ENCODE peak calls at places on chromosomes 16 and 17, in six cellular contexts. One of them, this sample, is unnamed.

GRCh38 chr17:31549525-31550388 is 158.3 kb downstream of the RAB11FIP4 start:
- DNase-seq in NCI-H1092 treated with DMSO at 0.1 percent for 48 hours: peak; percentile 91
- DNase-seq in effector memory CD4-positive, alpha-beta T cell: peak; percentile 76
- DNase-seq in neural crest cell: peak; percentile 96
- DNase-seq in stimulated activated CD8-positive, alpha-beta memory T cell treated with anti-CD3 and anti-CD28 coated beads, Interleukin-12 subunit alpha, Interleukin-12 subunit beta, amount 100 ng/mL, for 4 hours: peak; percentile 91
- DNase-seq in amniotic stem cell: peak; percentile 66
- DNase-seq in this sample: peak; percentile 72

GRCh38 chr16:57383276-57384247 is 11.3 kb downstream of the CX3CL1 start:
- DNase-seq in NCI-H1092 treated with DMSO at 0.1 percent for 48 hours: no peak
- DNase-seq in effector memory CD4-positive, alpha-beta T cell: no peak
- DNase-seq in neural crest cell: no peak
- DNase-seq in stimulated activated CD8-positive, alpha-beta memory T cell treated with anti-CD3 and anti-CD28 coated beads, Interleukin-12 subunit alpha, Interleukin-12 subunit beta, amount 100 ng/mL, for 4 hours: no peak
- DNase-seq in amniotic stem cell: no peak
- DNase-seq in this sample: no peak

GRCh38 chr17:66507982-66508760 is 205.8 kb downstream of the PRKCA start:
- DNase-seq in NCI-H1092 treated with DMSO at 0.1 percent for 48 hours: no peak
- DNase-seq in effector memory CD4-positive, alpha-beta T cell: no peak
- DNase-seq in neural crest cell: no peak
- DNase-seq in stimulated activated CD8-positive, alpha-beta memory T cell treated with anti-CD3 and anti-CD28 coated beads, Interleukin-12 subunit alpha, Interleukin-12 subunit beta, amount 100 ng/mL, for 4 hours: no peak
- DNase-seq in amniotic stem cell: no peak
- DNase-seq in this sample: no peak

GRCh38 chr17:42166196-42166763 is 11.5 kb upstream of the RAB5C start:
- DNase-seq in NCI-H1092 treated with DMSO at 0.1 percent for 48 hours: no peak
- DNase-seq in effector memory CD4-positive, alpha-beta T cell: no peak
- DNase-seq in neural crest cell: no peak
- DNase-seq in stimulated activated CD8-positive, alpha-beta memory T cell treated with anti-CD3 and anti-CD28 coated beads, Interleukin-12 subunit alpha, Interleukin-12 subunit beta, amount 100 ng/mL, for 4 hours: no peak
- DNase-seq in amniotic stem cell: no peak
- DNase-seq in this sample: no peak

GRCh38 chr16:27827765-27828164 is 235.7 kb downstream of the GSG1L start:
- DNase-seq in NCI-H1092 treated with DMSO at 0.1 percent for 48 hours: no peak
- DNase-seq in effector memory CD4-positive, alpha-beta T cell: no peak
- DNase-seq in neural crest cell: no peak
- DNase-seq in stimulated activated CD8-positive, alpha-beta memory T cell treated with anti-CD3 and anti-CD28 coated beads, Interleukin-12 subunit alpha, Interleukin-12 subunit beta, amount 100 ng/mL, for 4 hours: no peak
- DNase-seq in amniotic stem cell: no peak
- DNase-seq in this sample: no peak

GRCh38 chr17:27995554-27995953 is 46.9 kb upstream of the NLK start:
- DNase-seq in NCI-H1092 treated with DMSO at 0.1 percent for 48 hours: no peak
- DNase-seq in effector memory CD4-positive, alpha-beta T cell: no peak
- DNase-seq in neural crest cell: no peak
- DNase-seq in stimulated activated CD8-positive, alpha-beta memory T cell treated with anti-CD3 and anti-CD28 coated beads, Interleukin-12 subunit alpha, Interleukin-12 subunit beta, amount 100 ng/mL, for 4 hours: no peak
- DNase-seq in amniotic stem cell: no peak
- DNase-seq in this sample: no peak

GRCh38 chr17:66310528-66311148 is 8.2 kb downstream of the PRKCA start:
- DNase-seq in NCI-H1092 treated with DMSO at 0.1 percent for 48 hours: no peak
- DNase-seq in effector memory CD4-positive, alpha-beta T cell: no peak
- DNase-seq in neural crest cell: no peak
- DNase-seq in stimulated activated CD8-positive, alpha-beta memory T cell treated with anti-CD3 and anti-CD28 coated beads, Interleukin-12 subunit alpha, Interleukin-12 subunit beta, amount 100 ng/mL, for 4 hours: no peak
- DNase-seq in amniotic stem cell: no peak
- DNase-seq in this sample: no peak

GRCh38 chr16:85316321-85316919 is 204.1 kb upstream of the CIBAR2 start:
- DNase-seq in NCI-H1092 treated with DMSO at 0.1 percent for 48 hours: peak; percentile 76
- DNase-seq in effector memory CD4-positive, alpha-beta T cell: no peak
- DNase-seq in neural crest cell: peak; percentile 73
- DNase-seq in stimulated activated CD8-positive, alpha-beta memory T cell treated with anti-CD3 and anti-CD28 coated beads, Interleukin-12 subunit alpha, Interleukin-12 subunit beta, amount 100 ng/mL, for 4 hours: no peak
- DNase-seq in amniotic stem cell: peak; percentile 12
- DNase-seq in this sample: peak; percentile 55

GRCh38 chr16:24917891-24918290 is 72.1 kb downstream of the SLC5A11 start:
- DNase-seq in NCI-H1092 treated with DMSO at 0.1 percent for 48 hours: no peak
- DNase-seq in effector memory CD4-positive, alpha-beta T cell: no peak
- DNase-seq in neural crest cell: no peak
- DNase-seq in stimulated activated CD8-positive, alpha-beta memory T cell treated with anti-CD3 and anti-CD28 coated beads, Interleukin-12 subunit alpha, Interleukin-12 subunit beta, amount 100 ng/mL, for 4 hours: no peak
- DNase-seq in amniotic stem cell: no peak
- DNase-seq in this sample: no peak

GRCh38 chr17:8696456-8696855 is 48.2 kb downstream of the CCDC42 start:
- DNase-seq in NCI-H1092 treated with DMSO at 0.1 percent for 48 hours: no peak
- DNase-seq in effector memory CD4-positive, alpha-beta T cell: no peak
- DNase-seq in neural crest cell: no peak
- DNase-seq in stimulated activated CD8-positive, alpha-beta memory T cell treated with anti-CD3 and anti-CD28 coated beads, Interleukin-12 subunit alpha, Interleukin-12 subunit beta, amount 100 ng/mL, for 4 hours: no peak
- DNase-seq in amniotic stem cell: no peak
- DNase-seq in this sample: no peak

GRCh38 chr17:57294075-57294474 is 37.8 kb downstream of the MSI2 start:
- DNase-seq in NCI-H1092 treated with DMSO at 0.1 percent for 48 hours: peak; percentile 97
- DNase-seq in effector memory CD4-positive, alpha-beta T cell: no peak
- DNase-seq in neural crest cell: no peak
- DNase-seq in stimulated activated CD8-positive, alpha-beta memory T cell treated with anti-CD3 and anti-CD28 coated beads, Interleukin-12 subunit alpha, Interleukin-12 subunit beta, amount 100 ng/mL, for 4 hours: no peak
- DNase-seq in amniotic stem cell: no peak
- DNase-seq in this sample: no peak

GRCh38 chr17:28466521-28467048 is 6.9 kb upstream of the SLC13A2 start:
- DNase-seq in NCI-H1092 treated with DMSO at 0.1 percent for 48 hours: no peak
- DNase-seq in effector memory CD4-positive, alpha-beta T cell: no peak
- DNase-seq in neural crest cell: no peak
- DNase-seq in stimulated activated CD8-positive, alpha-beta memory T cell treated with anti-CD3 and anti-CD28 coated beads, Interleukin-12 subunit alpha, Interleukin-12 subunit beta, amount 100 ng/mL, for 4 hours: no peak
- DNase-seq in amniotic stem cell: no peak
- DNase-seq in this sample: no peak

GRCh38 chr17:5249615-5250014 is 15.0 kb upstream of the SCIMP start:
- DNase-seq in NCI-H1092 treated with DMSO at 0.1 percent for 48 hours: peak; percentile 28
- DNase-seq in effector memory CD4-positive, alpha-beta T cell: peak; percentile 41
- DNase-seq in neural crest cell: peak; percentile 68
- DNase-seq in stimulated activated CD8-positive, alpha-beta memory T cell treated with anti-CD3 and anti-CD28 coated beads, Interleukin-12 subunit alpha, Interleukin-12 subunit beta, amount 100 ng/mL, for 4 hours: no peak
- DNase-seq in amniotic stem cell: peak; percentile 54
- DNase-seq in this sample: no peak

GRCh38 chr17:82884923-82885322 is 45.1 kb upstream of the ZNF750 start:
- DNase-seq in NCI-H1092 treated with DMSO at 0.1 percent for 48 hours: no peak
- DNase-seq in effector memory CD4-positive, alpha-beta T cell: no peak
- DNase-seq in neural crest cell: no peak
- DNase-seq in stimulated activated CD8-positive, alpha-beta memory T cell treated with anti-CD3 and anti-CD28 coated beads, Interleukin-12 subunit alpha, Interleukin-12 subunit beta, amount 100 ng/mL, for 4 hours: no peak
- DNase-seq in amniotic stem cell: no peak
- DNase-seq in this sample: no peak

GRCh38 chr17:55154101-55154500 is 110.7 kb upstream of the HLF start:
- DNase-seq in NCI-H1092 treated with DMSO at 0.1 percent for 48 hours: peak; percentile 20
- DNase-seq in effector memory CD4-positive, alpha-beta T cell: no peak
- DNase-seq in neural crest cell: no peak
- DNase-seq in stimulated activated CD8-positive, alpha-beta memory T cell treated with anti-CD3 and anti-CD28 coated beads, Interleukin-12 subunit alpha, Interleukin-12 subunit beta, amount 100 ng/mL, for 4 hours: no peak
- DNase-seq in amniotic stem cell: no peak
- DNase-seq in this sample: no peak

GRCh38 chr17:72970794-72971512 is 121.5 kb downstream of the SLC39A11 start:
- DNase-seq in NCI-H1092 treated with DMSO at 0.1 percent for 48 hours: no peak
- DNase-seq in effector memory CD4-positive, alpha-beta T cell: no peak
- DNase-seq in neural crest cell: no peak
- DNase-seq in stimulated activated CD8-positive, alpha-beta memory T cell treated with anti-CD3 and anti-CD28 coated beads, Interleukin-12 subunit alpha, Interleukin-12 subunit beta, amount 100 ng/mL, for 4 hours: no peak
- DNase-seq in amniotic stem cell: no peak
- DNase-seq in this sample: no peak

GRCh38 chr16:25009822-25010221 is 5.3 kb downstream of the ARHGAP17 start:
- DNase-seq in NCI-H1092 treated with DMSO at 0.1 percent for 48 hours: no peak
- DNase-seq in effector memory CD4-positive, alpha-beta T cell: no peak
- DNase-seq in neural crest cell: no peak
- DNase-seq in stimulated activated CD8-positive, alpha-beta memory T cell treated with anti-CD3 and anti-CD28 coated beads, Interleukin-12 subunit alpha, Interleukin-12 subunit beta, amount 100 ng/mL, for 4 hours: no peak
- DNase-seq in amniotic stem cell: no peak
- DNase-seq in this sample: no peak

GRCh38 chr17:32488604-32489180 is 1.9 kb downstream of the CDK5R1 start:
- DNase-seq in NCI-H1092 treated with DMSO at 0.1 percent for 48 hours: no peak
- DNase-seq in effector memory CD4-positive, alpha-beta T cell: no peak
- DNase-seq in neural crest cell: no peak
- DNase-seq in stimulated activated CD8-positive, alpha-beta memory T cell treated with anti-CD3 and anti-CD28 coated beads, Interleukin-12 subunit alpha, Interleukin-12 subunit beta, amount 100 ng/mL, for 4 hours: no peak
- DNase-seq in amniotic stem cell: no peak
- DNase-seq in this sample: no peak

GRCh38 chr16:85306071-85306792 is 194.0 kb upstream of the CIBAR2 start:
- DNase-seq in NCI-H1092 treated with DMSO at 0.1 percent for 48 hours: no peak
- DNase-seq in effector memory CD4-positive, alpha-beta T cell: peak; percentile 32
- DNase-seq in neural crest cell: no peak
- DNase-seq in stimulated activated CD8-positive, alpha-beta memory T cell treated with anti-CD3 and anti-CD28 coated beads, Interleukin-12 subunit alpha, Interleukin-12 subunit beta, amount 100 ng/mL, for 4 hours: peak; percentile 55
- DNase-seq in amniotic stem cell: peak; percentile 44
- DNase-seq in this sample: peak; percentile 50

GRCh38 chr16:57042157-57043111 is 49.9 kb upstream of the CPNE2 start:
- DNase-seq in NCI-H1092 treated with DMSO at 0.1 percent for 48 hours: no peak
- DNase-seq in effector memory CD4-positive, alpha-beta T cell: peak; percentile 27
- DNase-seq in neural crest cell: no peak
- DNase-seq in stimulated activated CD8-positive, alpha-beta memory T cell treated with anti-CD3 and anti-CD28 coated beads, Interleukin-12 subunit alpha, Interleukin-12 subunit beta, amount 100 ng/mL, for 4 hours: peak; percentile 67
- DNase-seq in amniotic stem cell: no peak
- DNase-seq in this sample: no peak

GRCh38 chr17:55531053-55531728 is 19.9 kb upstream of the SMIM36 start:
- DNase-seq in NCI-H1092 treated with DMSO at 0.1 percent for 48 hours: no peak
- DNase-seq in effector memory CD4-positive, alpha-beta T cell: no peak
- DNase-seq in neural crest cell: no peak
- DNase-seq in stimulated activated CD8-positive, alpha-beta memory T cell treated with anti-CD3 and anti-CD28 coated beads, Interleukin-12 subunit alpha, Interleukin-12 subunit beta, amount 100 ng/mL, for 4 hours: no peak
- DNase-seq in amniotic stem cell: no peak
- DNase-seq in this sample: no peak

GRCh38 chr17:6752068-6752909 is 3.6 kb upstream of the XAF1 start:
- DNase-seq in NCI-H1092 treated with DMSO at 0.1 percent for 48 hours: no peak
- DNase-seq in effector memory CD4-positive, alpha-beta T cell: no peak
- DNase-seq in neural crest cell: no peak
- DNase-seq in stimulated activated CD8-positive, alpha-beta memory T cell treated with anti-CD3 and anti-CD28 coated beads, Interleukin-12 subunit alpha, Interleukin-12 subunit beta, amount 100 ng/mL, for 4 hours: no peak
- DNase-seq in amniotic stem cell: peak; percentile 90
- DNase-seq in this sample: no peak

GRCh38 chr17:48577330-48577945 is 712 bp downstream of the HOXB4 start:
- DNase-seq in NCI-H1092 treated with DMSO at 0.1 percent for 48 hours: no peak
- DNase-seq in effector memory CD4-positive, alpha-beta T cell: no peak
- DNase-seq in neural crest cell: no peak
- DNase-seq in stimulated activated CD8-positive, alpha-beta memory T cell treated with anti-CD3 and anti-CD28 coated beads, Interleukin-12 subunit alpha, Interleukin-12 subunit beta, amount 100 ng/mL, for 4 hours: no peak
- DNase-seq in amniotic stem cell: no peak
- DNase-seq in this sample: no peak

GRCh38 chr17:30151471-30151870 is 34.9 kb downstream of the NSRP1 start:
- DNase-seq in NCI-H1092 treated with DMSO at 0.1 percent for 48 hours: no peak
- DNase-seq in effector memory CD4-positive, alpha-beta T cell: no peak
- DNase-seq in neural crest cell: no peak
- DNase-seq in stimulated activated CD8-positive, alpha-beta memory T cell treated with anti-CD3 and anti-CD28 coated beads, Interleukin-12 subunit alpha, Interleukin-12 subunit beta, amount 100 ng/mL, for 4 hours: no peak
- DNase-seq in amniotic stem cell: no peak
- DNase-seq in this sample: no peak

This sample was measured in caudate nucleus.